ENCODE peak calls at places on chromosomes 7 and 10, in six cellular contexts. R is fibroblast of pulmonary artery; E is WTC11; W is colonic mucosa; B is CD4-positive, alpha-beta T cell; F is progenitor cell of endocrine pancreas. J is an unnamed sample.

GRCh38 chr10:120948889-120949382 is 97.8 kb downstream of the WDR11 start:
- DNase-seq in R (peak), E (peak), W (peak), B (no peak), F (peak), J (peak)

GRCh38 chr7:130430841-130431713 is 9.7 kb downstream of the CEP41 start:
- DNase-seq in R (peak), E (no peak), W (no peak), B (no peak), F (no peak), J (peak)

GRCh38 chr10:113820507-113820906 is 33.4 kb downstream of the DCLRE1A start:
- DNase-seq in R (no peak), E (peak), W (no peak), B (no peak), F (no peak), J (no peak)

GRCh38 chr10:30231071-30231652 is 117.9 kb downstream of the MTPAP start:
- DNase-seq in R (no peak), E (no peak), W (no peak), B (no peak), F (no peak), J (no peak)

GRCh38 chr10:69061305-69062161 is 26.4 kb upstream of the SRGN start:
- DNase-seq in R (peak), E (no peak), W (peak), B (no peak), F (no peak), J (peak)

GRCh38 chr10:30384791-30385201 is 35.7 kb upstream of the MTPAP start:
- DNase-seq in R (peak), E (peak), W (no peak), B (no peak), F (no peak), J (peak)

GRCh38 chr7:92717982-92718716 is 118.2 kb downstream of the CDK6 start:
- DNase-seq in R (peak), E (no peak), W (peak), B (peak), F (no peak), J (peak)

GRCh38 chr10:103622935-103623574 is 129.6 kb downstream of the NEURL1 start:
- DNase-seq in R (no peak), E (no peak), W (no peak), B (no peak), F (no peak), J (no peak)

GRCh38 chr7:152177696-152178404 is 152.4 kb downstream of the GALNT11 start:
- DNase-seq in R (peak), E (no peak), W (no peak), B (no peak), F (no peak), J (no peak)

GRCh38 chr10:133098426-133099124 is 10.9 kb downstream of the ADGRA1 start:
- DNase-seq in R (no peak), E (peak), W (no peak), B (no peak), F (no peak), J (no peak)

GRCh38 chr7:16493266-16493665 is 27.7 kb upstream of the SOSTDC1 start:
- DNase-seq in R (no peak), E (no peak), W (no peak), B (no peak), F (no peak), J (no peak)

GRCh38 chr7:95596183-95597135 is at the start of gene PDK4:
- DNase-seq in R (peak), E (peak), W (peak), B (no peak), F (peak), J (peak)

GRCh38 chr10:50309342-50309741 is 58.0 kb upstream of the ASAH2 start:
- DNase-seq in R (no peak), E (no peak), W (no peak), B (no peak), F (no peak), J (no peak)

GRCh38 chr7:135970682-135971365 is 6.3 kb downstream of the MTPN start:
- DNase-seq in R (no peak), E (no peak), W (no peak), B (no peak), F (no peak), J (no peak)

GRCh38 chr10:132520147-132520811 is 17.3 kb upstream of the INPP5A start:
- DNase-seq in R (peak), E (peak), W (no peak), B (no peak), F (no peak), J (no peak)

GRCh38 chr7:64686493-64687184 is 20.7 kb downstream of the ZNF107 start:
- DNase-seq in R (no peak), E (no peak), W (no peak), B (no peak), F (no peak), J (no peak)

GRCh38 chr7:79084423-79084822 is 369.0 kb downstream of the MAGI2 start:
- DNase-seq in R (no peak), E (no peak), W (no peak), B (no peak), F (no peak), J (no peak)
- TF ChIP-seq CTCF in R (no peak), E (no peak), W (no peak), B (no peak), F (no peak), J (no peak)

GRCh38 chr10:110857265-110858158 is 14.2 kb upstream of the PDCD4 start:
- DNase-seq in R (peak), E (no peak), W (peak), B (no peak), F (no peak), J (peak)
- TF ChIP-seq CTCF in R (no peak), E (no peak), W (no peak), B (no peak), F (no peak), J (no peak)

DNA sequence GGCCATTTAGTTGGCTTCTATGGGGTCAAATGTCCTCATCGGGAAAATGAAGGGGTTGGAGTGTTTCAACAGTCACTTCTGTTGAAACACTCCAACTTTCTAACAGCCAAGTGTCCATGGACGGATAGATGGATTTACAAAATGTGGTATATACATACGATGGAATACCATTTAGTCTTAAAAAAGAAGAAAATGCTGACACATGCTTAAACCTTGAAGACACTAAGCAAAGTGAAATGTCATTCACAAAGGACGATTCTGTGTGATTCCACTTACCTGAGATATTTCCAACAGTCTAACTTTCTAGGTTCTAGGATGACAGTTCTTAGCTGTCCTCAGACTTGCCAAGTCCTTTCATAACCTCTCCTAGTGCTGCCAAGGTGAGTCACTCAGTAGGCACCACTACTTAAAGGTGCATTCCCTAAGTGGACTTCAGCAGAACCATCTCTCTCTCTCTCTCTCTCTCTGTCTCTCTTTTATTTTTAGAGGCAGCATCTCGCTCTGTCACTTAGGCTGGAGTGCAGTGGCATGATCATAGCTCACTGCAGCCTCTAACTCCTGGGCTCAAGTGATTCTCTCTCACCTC is 69.0 kb downstream of the DENND2A start:
- DNase-seq in R (no peak), E (no peak), W (no peak), B (no peak), F (no peak), J (peak)
- TF ChIP-seq CTCF in R (no peak), E (no peak), W (no peak), B (no peak), F (no peak), J (no peak)

DNA sequence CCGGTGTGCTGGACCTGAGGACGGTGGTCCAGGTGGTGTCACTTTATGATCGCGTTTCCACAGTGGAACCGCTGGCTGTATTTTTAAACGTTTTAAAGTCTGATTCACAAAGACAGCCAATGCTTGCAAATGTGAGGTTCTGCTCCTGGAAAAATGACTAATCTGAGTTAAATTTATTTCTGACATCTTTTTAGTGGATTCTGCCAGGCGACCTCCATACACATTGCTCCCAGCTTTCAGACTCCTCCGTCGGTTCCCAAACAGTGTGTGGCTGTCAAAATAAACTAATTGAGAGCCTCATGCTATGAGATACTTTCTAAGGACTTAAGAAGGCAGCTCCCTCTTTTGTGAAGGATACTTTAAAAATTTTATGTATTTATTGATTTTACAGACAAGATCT is 12.7 kb upstream of the TTYH3 start:
- DNase-seq in R (peak), E (no peak), W (no peak), B (no peak), F (no peak), J (no peak)
- TF ChIP-seq CTCF in R (no peak), E (no peak), W (no peak), B (no peak), F (no peak), J (no peak)

GRCh38 chr7:77459311-77459726 is 43.2 kb upstream of the GSAP start:
- DNase-seq in R (no peak), E (no peak), W (no peak), B (no peak), F (no peak), J (no peak)

GRCh38 chr7:77458786-77459185 is 42.6 kb upstream of the GSAP start:
- DNase-seq in R (peak), E (no peak), W (no peak), B (no peak), F (no peak), J (no peak)

GRCh38 chr7:77461842-77462241 is 45.7 kb upstream of the GSAP start:
- DNase-seq in R (no peak), E (no peak), W (no peak), B (no peak), F (no peak), J (no peak)

GRCh38 chr7:77461246-77461645 is 45.1 kb upstream of the GSAP start:
- DNase-seq in R (no peak), E (no peak), W (no peak), B (no peak), F (no peak), J (no peak)

GRCh38 chr7:77460057-77460486 is 43.9 kb upstream of the GSAP start:
- DNase-seq in R (no peak), E (no peak), W (peak), B (no peak), F (no peak), J (no peak)
- TF ChIP-seq CTCF in R (peak), E (no peak), W (peak), B (no peak), F (peak), J (no peak)

DNA sequence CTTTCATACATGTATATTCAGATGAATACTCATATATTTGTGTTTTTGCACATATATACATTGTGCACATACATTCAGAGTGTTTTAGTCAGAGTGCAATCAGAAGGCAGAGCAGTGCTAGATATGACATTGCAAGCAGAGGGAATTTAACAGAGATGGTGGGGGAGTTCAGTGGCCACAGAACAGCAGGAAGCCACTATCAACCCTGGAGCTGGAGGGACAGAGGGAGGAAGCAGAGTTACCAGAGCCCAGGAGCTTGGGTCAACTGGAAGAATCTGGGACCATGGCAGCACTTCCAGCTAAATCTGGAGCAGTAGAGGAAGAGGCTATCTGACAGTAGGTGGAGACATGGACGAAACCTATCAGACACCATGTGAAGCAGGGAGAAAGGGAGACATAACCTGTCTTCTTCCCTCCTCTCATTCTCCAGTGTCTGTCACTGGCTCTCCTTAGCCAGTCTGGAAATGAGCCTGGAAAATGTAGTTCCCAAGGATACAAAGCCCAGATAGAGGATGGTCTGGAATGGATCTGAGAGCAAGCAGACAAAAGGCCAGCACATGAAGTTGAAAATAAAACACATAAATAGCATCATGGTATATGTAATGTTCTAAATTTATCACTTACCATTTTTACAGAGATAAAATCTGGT is 33.6 kb upstream of the HERPUD2 start:
- DNase-seq in R (no peak), E (no peak), W (no peak), B (no peak), F (no peak), J (no peak)
- TF ChIP-seq CTCF in R (no peak), E (no peak), W (no peak), B (no peak), F (no peak), J (no peak)

J was measured in MCF 10A.